ENCODE peak calls at places on chromosomes 1 and 21, in seven cellular contexts. B is heart right ventricle, P is heart left ventricle, Q is lower leg skin, G is right cardiac atrium, R is activated T-helper 1 cell treated with Interleukin-2 at 50 U/mL for 16 hours, Z is NCI-H1694. C is an unnamed sample.

GRCh38 chr1:41664861-41665640 is 180.6 kb upstream of the EDN2 start:
- DNase-seq in P (no peak), G (no peak), Q (peak), Z (peak), R (no peak), B (no peak), C (no peak)

GRCh38 chr1:162088281-162088969 is 18.9 kb downstream of the NOS1AP start:
- DNase-seq in B (no peak), P (no peak), Z (no peak), G (no peak), R (no peak), Q (no peak), C (no peak)

GRCh38 chr1:168091720-168092119 is 45.0 kb downstream of the GPR161 start:
- DNase-seq in B (no peak), P (no peak), Z (no peak), G (no peak), Q (no peak), R (no peak), C (no peak)

GRCh38 chr1:155466996-155467395 is 95.6 kb downstream of the ASH1L start:
- DNase-seq in Q (no peak), Z (no peak), B (no peak), R (no peak), P (no peak), G (no peak), C (no peak)

GRCh38 chr1:224333309-224333926 is 3.4 kb upstream of the NVL start:
- DNase-seq in P (no peak), G (no peak), B (peak), Q (no peak), R (no peak), Z (peak), C (peak)

GRCh38 chr1:224211262-224211962 is 28.4 kb downstream of the DEGS1 start:
- DNase-seq in G (no peak), P (no peak), B (peak), R (no peak), Q (peak), Z (peak), C (peak)

GRCh38 chr1:2875677-2876531 is 74.4 kb upstream of the TTC34 start:
- DNase-seq in R (no peak), Z (no peak), B (no peak), P (no peak), G (peak), Q (no peak), C (peak)

GRCh38 chr21:27108228-27108627 is 141.3 kb upstream of the ADAMTS5 start:
- DNase-seq in B (no peak), G (no peak), Z (no peak), P (no peak), R (no peak), Q (no peak), C (no peak)

GRCh38 chr1:161736332-161736969 is 13.1 kb upstream of the DUSP12 start:
- DNase-seq in P (no peak), Q (no peak), R (no peak), B (no peak), G (no peak), Z (no peak), C (no peak)

GRCh38 chr1:151314137-151314875 is 12.9 kb downstream of the PI4KB start:
- DNase-seq in P (peak), Q (peak), Z (no peak), G (peak), B (peak), R (no peak), C (no peak)

GRCh38 chr1:226086776-226087175 is 24.3 kb downstream of the H3-3A start:
- DNase-seq in Z (no peak), G (no peak), P (no peak), Q (no peak), B (no peak), R (no peak), C (peak)

GRCh38 chr21:42747267-42747701 is 93.9 kb downstream of the PDE9A start:
- DNase-seq in Q (no peak), Z (no peak), G (no peak), P (no peak), B (no peak), R (no peak), C (no peak)

GRCh38 chr1:115647000-115647399 is 5.2 kb downstream of the VANGL1 start:
- DNase-seq in Z (no peak), Q (no peak), G (no peak), R (no peak), P (no peak), B (no peak), C (no peak)

GRCh38 chr1:75099581-75099980 is 34.6 kb upstream of the LHX8 start:
- DNase-seq in R (no peak), Z (no peak), Q (no peak), B (no peak), G (no peak), P (no peak), C (no peak)

GRCh38 chr1:239914827-239915231 is 176.9 kb upstream of the FMN2 start:
- DNase-seq in P (no peak), G (no peak), B (no peak), R (no peak), Q (no peak), Z (no peak), C (no peak)

GRCh38 chr1:72009170-72009569 is 273.2 kb downstream of the NEGR1 start:
- DNase-seq in R (no peak), P (no peak), G (no peak), Z (no peak), Q (no peak), B (no peak), C (no peak)

GRCh38 chr1:210754931-210755670 is 378.8 kb downstream of the KCNH1 start:
- DNase-seq in Z (no peak), R (no peak), P (no peak), Q (no peak), G (no peak), B (no peak), C (peak)

GRCh38 chr1:21956720-21957552 is 19.8 kb upstream of the HSPG2 start:
- DNase-seq in R (peak), Q (peak), G (peak), B (peak), Z (no peak), P (peak), C (peak)

GRCh38 chr1:165595561-165595960 is 35.5 kb upstream of the MGST3 start:
- DNase-seq in R (no peak), P (no peak), B (no peak), G (no peak), Z (no peak), Q (no peak), C (no peak)

GRCh38 chr1:209398330-209398991 is 185.1 kb upstream of the CAMK1G start:
- DNase-seq in G (peak), Q (no peak), Z (no peak), R (no peak), P (peak), B (peak), C (no peak)

GRCh38 chr1:203871114-203871875 is 9.9 kb downstream of the SNRPE start:
- DNase-seq in P (no peak), R (no peak), Z (peak), G (no peak), Q (peak), B (peak), C (peak)

GRCh38 chr21:44502559-44502958 is 37.4 kb downstream of the KRTAP10-1 start:
- DNase-seq in B (no peak), P (no peak), G (no peak), R (no peak), Q (no peak), Z (no peak), C (no peak)

GRCh38 chr1:145979746-145980435 is 15.4 kb downstream of the POLR3GL start:
- DNase-seq in P (peak), Q (no peak), R (no peak), G (no peak), Z (no peak), B (no peak), C (no peak)

GRCh38 chr1:12469990-12470389 is 148.0 kb downstream of the DHRS3 start:
- DNase-seq in Z (no peak), P (no peak), G (no peak), R (no peak), B (no peak), Q (no peak), C (no peak)

GRCh38 chr1:224733021-224733911 is 117.1 kb downstream of the CNIH3 start:
- DNase-seq in B (peak), P (peak), Q (peak), G (peak), R (no peak), Z (no peak), C (peak)

GRCh38 chr1:211547710-211548109 is 31.3 kb downstream of the SLC30A1 start:
- DNase-seq in G (no peak), B (no peak), Z (no peak), Q (no peak), R (no peak), P (no peak), C (no peak)

GRCh38 chr1:99240621-99241020 is 23.7 kb upstream of the PLPPR4 start:
- DNase-seq in B (no peak), Q (no peak), Z (no peak), R (no peak), P (no peak), G (no peak), C (no peak)

GRCh38 chr1:233253231-233254038 is 42.1 kb downstream of the PCNX2 start:
- DNase-seq in B (no peak), G (no peak), P (no peak), R (no peak), Q (no peak), Z (no peak), C (no peak)

GRCh38 chr1:174326278-174326677 is 121.5 kb upstream of the GPR52 start:
- DNase-seq in G (no peak), Q (no peak), Z (no peak), P (no peak), B (no peak), R (no peak), C (no peak)

GRCh38 chr1:117824612-117825011 is 104.8 kb downstream of the GDAP2 start:
- DNase-seq in Z (no peak), R (no peak), G (peak), Q (peak), B (no peak), P (no peak), C (no peak)

GRCh38 chr1:46065405-46065804 is 67.0 kb downstream of the PIK3R3 start:
- DNase-seq in R (no peak), Z (no peak), Q (no peak), P (no peak), G (no peak), B (no peak), C (no peak)

GRCh38 chr1:83882906-83883305 is 116.0 kb downstream of the TTLL7 start:
- DNase-seq in P (no peak), B (peak), Z (peak), G (peak), Q (no peak), R (no peak), C (peak)